ENCODE peak calls at places on chromosomes 2 and 18, in six cellular contexts. Q is non-pigmented ciliary epithelial cell; Z is activated CD4-positive, CD25-positive, alpha-beta regulatory T cell; Y is T-helper 17 cell; A is AML-193; F is lower leg skin. P is an unnamed sample.

GRCh38 chr2:229713371-229714079 is 830 bp downstream of the DNER start:
- DNase-seq in Q (no peak), Z (no peak), Y (no peak), A (no peak), F (no peak), P (no peak)

GRCh38 chr2:141438536-141438935 is 692.3 kb downstream of the LRP1B start:
- DNase-seq in Q (peak; percentile 6), Z (no peak), Y (no peak), A (no peak), F (no peak), P (no peak)

GRCh38 chr2:173247156-173247555 is 107.5 kb upstream of the CDCA7 start:
- DNase-seq in Q (no peak), Z (no peak), Y (no peak), A (no peak), F (no peak), P (no peak)

GRCh38 chr2:190759749-190760213 is 110.9 kb downstream of the NAB1 start:
- DNase-seq in Q (peak; percentile 55), Z (no peak), Y (no peak), A (no peak), F (no peak), P (no peak)

GRCh38 chr2:85605406-85606115 is 3.1 kb upstream of the TMEM150A start:
- DNase-seq in Q (peak; percentile 84), Z (no peak), Y (no peak), A (no peak), F (no peak), P (no peak)

GRCh38 chr2:148046802-148047201 is 25.9 kb downstream of the MBD5 start:
- DNase-seq in Q (no peak), Z (no peak), Y (no peak), A (no peak), F (no peak), P (no peak)

GRCh38 chr18:74084184-74084583 is 63.5 kb downstream of the FBXO15 start:
- DNase-seq in Q (no peak), Z (no peak), Y (no peak), A (no peak), F (no peak), P (no peak)

GRCh38 chr2:140348826-140349225 is 1568.6 kb upstream of the NXPH2 start:
- DNase-seq in Q (no peak), Z (no peak), Y (no peak), A (no peak), F (no peak), P (no peak)

GRCh38 chr2:207327513-207327912 is 161.8 kb upstream of the KLF7 start:
- DNase-seq in Q (no peak), Z (no peak), Y (no peak), A (no peak), F (no peak), P (no peak)

GRCh38 chr2:70340921-70341765 is 39.3 kb upstream of the FAM136A start:
- DNase-seq in Q (no peak), Z (no peak), Y (no peak), A (peak; percentile 25), F (no peak), P (no peak)

GRCh38 chr18:70417847-70418246 is 129.0 kb downstream of the SOCS6 start:
- DNase-seq in Q (no peak), Z (no peak), Y (no peak), A (no peak), F (no peak), P (no peak)

GRCh38 chr2:29042581-29043075 is 31.7 kb downstream of the PCARE start:
- DNase-seq in Q (no peak), Z (no peak), Y (no peak), A (no peak), F (no peak), P (no peak)